ENCODE peak calls at places on chromosomes 12 and 14, in six cellular contexts. Q, Y, W, F, U and O are unnamed samples.

GRCh38 chr12:65632131-65632855 is 192.0 kb upstream of the HMGA2 start:
- DNase-seq in U (peak; percentile 75), W (peak; percentile 25), Y (no peak), F (no peak), Q (no peak), O (no peak)

GRCh38 chr14:45252356-45253069 is 489 bp downstream of the MIS18BP1 start:
- DNase-seq in Q (no peak), F (peak; percentile 53), Y (no peak), W (no peak), U (peak; percentile 21), O (peak; percentile 28)

GRCh38 chr12:105562727-105563072 is 232.2 kb downstream of the C12orf75 start:
- DNase-seq in U (no peak), F (no peak), Q (no peak), Y (no peak), W (no peak), O (peak; percentile 59)

GRCh38 chr14:64844993-64845536 is 34.6 kb downstream of the SPTB start:
- DNase-seq in W (no peak), F (no peak), U (no peak), Y (no peak), Q (no peak), O (no peak)

GRCh38 chr14:72479471-72479931 is 414.4 kb downstream of the DPF3 start:
- DNase-seq in Y (peak; percentile 13), Q (no peak), W (no peak), U (peak; percentile 47), F (no peak), O (no peak)

GRCh38 chr14:67436006-67436866 is 24.3 kb upstream of the PLEK2 start:
- DNase-seq in Q (no peak), U (no peak), Y (no peak), F (no peak), W (no peak), O (no peak)

GRCh38 chr12:9943244-9943643 is 11.1 kb upstream of the CLEC2A start:
- DNase-seq in Q (no peak), U (no peak), F (no peak), Y (no peak), W (peak; percentile 41), O (no peak)

GRCh38 chr12:54001283-54002187 is 1.6 kb downstream of the HOXC9 start:
- DNase-seq in W (no peak), U (no peak), F (no peak), Q (no peak), Y (no peak), O (no peak)

GRCh38 chr12:130026608-130027176 is 122.9 kb upstream of the TMEM132D start:
- DNase-seq in Y (no peak), U (no peak), Q (no peak), W (no peak), F (peak; percentile 58), O (peak; percentile 38)

GRCh38 chr12:95998611-95999300 is 2.6 kb upstream of the HAL start:
- DNase-seq in U (peak; percentile 41), Y (peak; percentile 61), W (peak; percentile 58), F (peak; percentile 91), Q (no peak), O (peak; percentile 48)

GRCh38 chr12:100656141-100656540 is 82.7 kb downstream of the GAS2L3 start:
- DNase-seq in W (no peak), U (no peak), Y (no peak), Q (no peak), F (no peak), O (no peak)

GRCh38 chr12:63151898-63152700 is 1.1 kb upstream of the AVPR1A start:
- DNase-seq in F (peak; percentile 63), Y (peak; percentile 55), W (peak; percentile 72), U (peak; percentile 38), Q (peak; percentile 20), O (peak; percentile 25)

GRCh38 chr12:53480425-53481107 is 18.7 kb downstream of the MAP3K12 start:
- DNase-seq in Y (no peak), F (no peak), U (no peak), Q (no peak), W (no peak), O (no peak)

GRCh38 chr12:48917857-48918537 is 7.3 kb downstream of the FKBP11 start:
- DNase-seq in Y (no peak), W (peak; percentile 41), F (peak; percentile 69), Q (no peak), U (no peak), O (no peak)

GRCh38 chr14:51318777-51319176 is 78.7 kb downstream of the TMX1 start:
- DNase-seq in F (no peak), W (no peak), Y (no peak), U (peak; percentile 35), Q (no peak), O (no peak)

GRCh38 chr12:96986883-96987523 is 79.9 kb downstream of the NEDD1 start:
- DNase-seq in W (peak; percentile 47), Q (no peak), F (peak; percentile 45), U (peak; percentile 9), Y (peak; percentile 41), O (no peak)

GRCh38 chr12:88325828-88326214 is 183.7 kb downstream of the TMTC3 start:
- DNase-seq in U (peak; percentile 39), Q (no peak), W (peak; percentile 38), Y (no peak), F (no peak), O (no peak)

GRCh38 chr14:33039321-33039720 is 100.6 kb downstream of the NPAS3 start:
- DNase-seq in U (peak; percentile 57), F (no peak), Q (no peak), W (no peak), Y (no peak), O (no peak)

GRCh38 chr12:93022603-93023340 is 93.7 kb upstream of the EEA1 start:
- DNase-seq in W (no peak), U (peak; percentile 76), Q (no peak), F (no peak), Y (peak; percentile 50), O (no peak)

GRCh38 chr12:54373619-54374554 is 9.6 kb upstream of the GPR84 start:
- DNase-seq in F (no peak), Y (no peak), W (no peak), Q (no peak), U (no peak), O (no peak)

GRCh38 chr12:3633396-3633795 is 119.5 kb downstream of the CRACR2A start:
- DNase-seq in U (no peak), F (no peak), Q (no peak), W (no peak), Y (no peak), O (no peak)

GRCh38 chr14:32374155-32374554 is 45.1 kb downstream of the AKAP6 start:
- DNase-seq in U (peak; percentile 84), Y (peak; percentile 62), Q (no peak), W (no peak), F (no peak), O (no peak)

GRCh38 chr14:77375973-77376372 is 921 bp downstream of the TMED8 start:
- DNase-seq in W (no peak), U (no peak), F (no peak), Q (no peak), Y (no peak), O (no peak)

GRCh38 chr14:98270201-98270600 is 1001.8 kb downstream of the BCL11B start:
- DNase-seq in W (no peak), F (no peak), U (peak; percentile 68), Y (peak; percentile 14), Q (no peak), O (no peak)

GRCh38 chr12:76810690-76811434 is 46.9 kb downstream of the ZDHHC17 start:
- DNase-seq in W (no peak), Y (no peak), F (no peak), U (no peak), Q (no peak), O (no peak)

GRCh38 chr14:68669644-68670343 is 123.1 kb downstream of the ZFP36L1 start:
- DNase-seq in F (no peak), Y (peak; percentile 53), Q (no peak), U (peak; percentile 47), W (no peak), O (no peak)